ENCODE peak calls at places on chromosome 1, in four cellular contexts. D is thyroid gland, J is Peyer's patch, N is lower leg skin. Z is an unnamed sample.

GRCh38 chr1:113904292-113904673 is 316 bp downstream of the AP4B1 start:
- DNase-seq in D (no peak), N (no peak), J (no peak), Z (no peak)

GRCh38 chr1:161084205-161084988 is 5.0 kb downstream of the NECTIN4 start:
- DNase-seq in J (no peak), D (no peak), N (no peak), Z (no peak)

GRCh38 chr1:54885863-54886723 is 902 bp downstream of the DHCR24 start:
- DNase-seq in D (peak; percentile 24), J (peak; percentile 63), N (peak; percentile 46), Z (no peak)

GRCh38 chr1:42157667-42158066 is 4.5 kb downstream of the GUCA2B start:
- DNase-seq in J (no peak), N (no peak), D (no peak), Z (no peak)

GRCh38 chr1:47230692-47231313 is 1.2 kb downstream of the TAL1 start:
- DNase-seq in J (no peak), D (no peak), N (no peak), Z (no peak)

GRCh38 chr1:203051841-203052324 is 25.6 kb downstream of the PPFIA4 start:
- DNase-seq in J (no peak), N (no peak), D (no peak), Z (no peak)

GRCh38 chr1:174068000-174068399 is 45.8 kb upstream of the RC3H1 start:
- DNase-seq in N (no peak), D (no peak), J (no peak), Z (no peak)

GRCh38 chr1:22490309-22490708 is 38.7 kb downstream of the ZBTB40 start:
- DNase-seq in J (no peak), N (no peak), D (no peak), Z (no peak)

GRCh38 chr1:44636711-44637589 is 37.3 kb downstream of the TMEM53 start:
- DNase-seq in J (no peak), N (no peak), D (no peak), Z (no peak)

GRCh38 chr1:154609398-154610380 is 1.7 kb upstream of the ADAR start:
- DNase-seq in N (no peak), D (no peak), J (peak; percentile 56), Z (no peak)

GRCh38 chr1:212700892-212701819 is 1.5 kb upstream of the BATF3 start:
- DNase-seq in J (peak; percentile 69), N (peak; percentile 40), D (peak; percentile 34), Z (peak; percentile 61)

GRCh38 chr1:226111865-226112395 is 49.4 kb downstream of the H3-3A start:
- DNase-seq in J (no peak), D (no peak), N (no peak), Z (no peak)

GRCh38 chr1:85579619-85580018 is 942 bp upstream of the CCN1 start:
- DNase-seq in N (no peak), J (no peak), D (peak; percentile 52), Z (no peak)

GRCh38 chr1:89633103-89633744 is at the start of gene LRRC8C:
- DNase-seq in J (peak; percentile 82), N (no peak), D (peak; percentile 50), Z (peak; percentile 63)

GRCh38 chr1:33219886-33220661 is 36.2 kb upstream of the ZNF362 start:
- DNase-seq in J (no peak), D (no peak), N (no peak), Z (no peak)

GRCh38 chr1:6427445-6428390 is 3.1 kb downstream of the ESPN start:
- DNase-seq in N (no peak), D (no peak), J (no peak), Z (peak; percentile 48)

GRCh38 chr1:6347641-6348487 is 45.7 kb downstream of the ACOT7 start:
- DNase-seq in D (peak; percentile 20), N (no peak), J (peak; percentile 78), Z (peak; percentile 48)

GRCh38 chr1:105138445-105138821 is 1388.7 kb downstream of the AMY1C start:
- DNase-seq in J (no peak), N (no peak), D (no peak), Z (peak; percentile 45)

GRCh38 chr1:101314244-101314643 is 77.4 kb downstream of the S1PR1 start:
- DNase-seq in J (no peak), N (no peak), D (no peak), Z (no peak)

GRCh38 chr1:242185728-242186127 is 186.8 kb upstream of the MAP1LC3C start:
- DNase-seq in D (no peak), J (no peak), N (no peak), Z (no peak)

GRCh38 chr1:156760796-156761104 is 6.6 kb upstream of the PRCC start:
- DNase-seq in N (no peak), J (no peak), D (no peak), Z (no peak)

GRCh38 chr1:86224651-86225050 is 68.1 kb upstream of the COL24A1 start:
- DNase-seq in J (no peak), N (no peak), D (no peak), Z (no peak)

GRCh38 chr1:151574575-151575529 is 34.7 kb downstream of the TUFT1 start:
- DNase-seq in J (no peak), D (no peak), N (peak; percentile 54), Z (no peak)

GRCh38 chr1:168879906-168880734 is 151.1 kb upstream of the DPT start:
- DNase-seq in N (no peak), D (peak; percentile 50), J (peak; percentile 47), Z (peak; percentile 30)

GRCh38 chr1:211305044-211305443 is 21.6 kb upstream of the TRAF5 start:
- DNase-seq in D (no peak), J (no peak), N (no peak), Z (no peak)

GRCh38 chr1:36391271-36391670 is 5.5 kb upstream of the STK40 start:
- DNase-seq in J (no peak), N (no peak), D (no peak), Z (no peak)

GRCh38 chr1:46199233-46199749 is 1.1 kb upstream of the POMGNT1 start:
- DNase-seq in J (no peak), N (no peak), D (no peak), Z (no peak)

GRCh38 chr1:46197551-46198025 is 646 bp downstream of the POMGNT1 start:
- DNase-seq in N (no peak), J (no peak), D (no peak), Z (no peak)

GRCh38 chr1:46194641-46195179 is 3.5 kb downstream of the POMGNT1 start:
- DNase-seq in D (peak; percentile 63), J (no peak), N (no peak), Z (peak; percentile 84)

GRCh38 chr1:46196609-46197008 is 1.6 kb downstream of the POMGNT1 start:
- DNase-seq in D (no peak), J (no peak), N (no peak), Z (no peak)

GRCh38 chr1:46198026-46198826 is at the start of gene POMGNT1:
- DNase-seq in N (no peak), D (peak; percentile 72), J (peak; percentile 83), Z (peak; percentile 62)
- TF ChIP-seq POLR2A in N (no peak), D (peak; percentile 74), J (peak; percentile 61), Z (peak; percentile 9)

GRCh38 chr1:48767957-48768510 is 8.7 kb downstream of the BEND5 start:
- DNase-seq in J (no peak), D (no peak), N (no peak), Z (no peak)
- TF ChIP-seq POLR2A in J (no peak), D (no peak), N (no peak), Z (no peak)

GRCh38 chr1:16013908-16014258 is 4.0 kb downstream of the HSPB7 start:
- DNase-seq in D (no peak), J (no peak), N (no peak), Z (no peak)

GRCh38 chr1:16012590-16013219 is 5.1 kb downstream of the HSPB7 start:
- DNase-seq in D (peak; percentile 95), N (no peak), J (peak; percentile 69), Z (peak; percentile 69)

GRCh38 chr1:16011936-16012589 is 5.8 kb downstream of the HSPB7 start:
- DNase-seq in D (no peak), J (no peak), N (no peak), Z (no peak)

GRCh38 chr1:16014509-16015482 is 3.0 kb downstream of the HSPB7 start:
- DNase-seq in N (no peak), J (no peak), D (peak; percentile 67), Z (peak; percentile 86)

GRCh38 chr1:16013220-16013907 is 4.5 kb downstream of the HSPB7 start:
- DNase-seq in J (peak; percentile 60), D (peak; percentile 81), N (no peak), Z (peak; percentile 59)
- TF ChIP-seq POLR2A in J (no peak), D (peak; percentile 38), N (no peak), Z (no peak)

GRCh38 chr1:25799758-25800537 is at the start of gene SELENON:
- DNase-seq in N (no peak), J (peak; percentile 77), D (peak; percentile 65), Z (peak; percentile 40)
- TF ChIP-seq POLR2A in N (no peak), J (no peak), D (peak; percentile 53), Z (no peak)

GRCh38 chr1:10511494-10511885 is 36.7 kb downstream of the PEX14 start:
- DNase-seq in N (no peak), J (peak; percentile 21), D (no peak), Z (no peak)
- TF ChIP-seq POLR2A in N (no peak), J (no peak), D (no peak), Z (no peak)

GRCh38 chr1:229922249-229922648 is 144.8 kb upstream of the GALNT2 start:
- DNase-seq in J (no peak), N (no peak), D (no peak), Z (no peak)

GRCh38 chr1:229928767-229929166 is 138.3 kb upstream of the GALNT2 start:
- DNase-seq in J (no peak), N (no peak), D (no peak), Z (no peak)

GRCh38 chr1:229920683-229921082 is 146.4 kb upstream of the GALNT2 start:
- DNase-seq in N (no peak), D (no peak), J (no peak), Z (no peak)

GRCh38 chr1:229924639-229925038 is 142.4 kb upstream of the GALNT2 start:
- DNase-seq in J (no peak), N (no peak), D (no peak), Z (no peak)
- TF ChIP-seq POLR2A in J (no peak), N (no peak), D (no peak), Z (no peak)

GRCh38 chr1:11935040-11935378 is 492 bp downstream of the PLOD1 start:
- DNase-seq in N (no peak), J (no peak), D (no peak), Z (no peak)

GRCh38 chr1:11931845-11932244 is 2.7 kb upstream of the PLOD1 start:
- DNase-seq in N (no peak), J (no peak), D (no peak), Z (no peak)

GRCh38 chr1:11930571-11931445 is 3.7 kb upstream of the PLOD1 start:
- DNase-seq in J (no peak), N (no peak), D (no peak), Z (no peak)

GRCh38 chr1:11938722-11939526 is 4.4 kb downstream of the PLOD1 start:
- DNase-seq in N (no peak), D (no peak), J (no peak), Z (peak; percentile 73)

GRCh38 chr1:11934295-11935039 is at the start of gene PLOD1:
- DNase-seq in J (peak; percentile 94), N (peak; percentile 83), D (peak; percentile 89), Z (peak; percentile 91)
- TF ChIP-seq POLR2A in J (peak; percentile 57), N (no peak), D (peak; percentile 87), Z (no peak)